ENCODE peak calls at places on chromosomes 3 and 15, in six cellular contexts. One of them, this sample, is unnamed.

GRCh38 chr3:183587337-183587736 is 31.8 kb upstream of the KLHL6 start:
- DNase-seq in SK-N-SH: no peak
- DNase-seq in HL-60: peak
- DNase-seq in K562: no peak
- DNase-seq in HepG2: no peak
- DNase-seq in H1: no peak
- DNase-seq in this sample: no peak

GRCh38 chr3:63333815-63334214 is 55.7 kb downstream of the SYNPR start:
- DNase-seq in SK-N-SH: no peak
- DNase-seq in HepG2: no peak
- DNase-seq in K562: no peak
- DNase-seq in H1: no peak
- DNase-seq in HL-60: no peak
- DNase-seq in this sample: no peak

GRCh38 chr3:155941354-155941753 is 70.9 kb downstream of the GMPS start:
- DNase-seq in SK-N-SH: no peak
- DNase-seq in K562: no peak
- DNase-seq in HepG2: no peak
- DNase-seq in HL-60: no peak
- DNase-seq in H1: no peak
- DNase-seq in this sample: no peak

GRCh38 chr3:62277470-62277869 is 95.9 kb downstream of the FEZF2 start:
- DNase-seq in SK-N-SH: peak
- DNase-seq in HL-60: no peak
- DNase-seq in HepG2: no peak
- DNase-seq in H1: no peak
- DNase-seq in K562: no peak
- DNase-seq in this sample: no peak

GRCh38 chr3:9727743-9728142 is 3.8 kb upstream of the BRPF1 start:
- DNase-seq in HepG2: no peak
- DNase-seq in SK-N-SH: no peak
- DNase-seq in H1: no peak
- DNase-seq in HL-60: no peak
- DNase-seq in K562: peak
- DNase-seq in this sample: no peak

GRCh38 chr3:18134386-18135082 is 290.6 kb downstream of the SATB1 start:
- DNase-seq in HL-60: no peak
- DNase-seq in HepG2: no peak
- DNase-seq in H1: no peak
- DNase-seq in SK-N-SH: no peak
- DNase-seq in K562: no peak
- DNase-seq in this sample: no peak

GRCh38 chr3:188749010-188749617 is 422.7 kb upstream of the TPRG1 start:
- DNase-seq in K562: peak
- DNase-seq in H1: peak
- DNase-seq in HepG2: no peak
- DNase-seq in HL-60: peak
- DNase-seq in SK-N-SH: peak
- DNase-seq in this sample: no peak

GRCh38 chr3:192187485-192188051 is 539.8 kb downstream of the FGF12 start:
- DNase-seq in HepG2: no peak
- DNase-seq in HL-60: no peak
- DNase-seq in K562: no peak
- DNase-seq in H1: no peak
- DNase-seq in SK-N-SH: no peak
- DNase-seq in this sample: no peak

GRCh38 chr3:36669763-36670162 is 94.6 kb downstream of the DCLK3 start:
- DNase-seq in HepG2: no peak
- DNase-seq in HL-60: no peak
- DNase-seq in K562: no peak
- DNase-seq in H1: no peak
- DNase-seq in SK-N-SH: no peak
- DNase-seq in this sample: no peak

GRCh38 chr3:128076783-128077624 is 24.8 kb downstream of the SEC61A1 start:
- DNase-seq in SK-N-SH: no peak
- DNase-seq in HepG2: no peak
- DNase-seq in K562: peak
- DNase-seq in HL-60: peak
- DNase-seq in H1: no peak
- DNase-seq in this sample: no peak

DNA sequence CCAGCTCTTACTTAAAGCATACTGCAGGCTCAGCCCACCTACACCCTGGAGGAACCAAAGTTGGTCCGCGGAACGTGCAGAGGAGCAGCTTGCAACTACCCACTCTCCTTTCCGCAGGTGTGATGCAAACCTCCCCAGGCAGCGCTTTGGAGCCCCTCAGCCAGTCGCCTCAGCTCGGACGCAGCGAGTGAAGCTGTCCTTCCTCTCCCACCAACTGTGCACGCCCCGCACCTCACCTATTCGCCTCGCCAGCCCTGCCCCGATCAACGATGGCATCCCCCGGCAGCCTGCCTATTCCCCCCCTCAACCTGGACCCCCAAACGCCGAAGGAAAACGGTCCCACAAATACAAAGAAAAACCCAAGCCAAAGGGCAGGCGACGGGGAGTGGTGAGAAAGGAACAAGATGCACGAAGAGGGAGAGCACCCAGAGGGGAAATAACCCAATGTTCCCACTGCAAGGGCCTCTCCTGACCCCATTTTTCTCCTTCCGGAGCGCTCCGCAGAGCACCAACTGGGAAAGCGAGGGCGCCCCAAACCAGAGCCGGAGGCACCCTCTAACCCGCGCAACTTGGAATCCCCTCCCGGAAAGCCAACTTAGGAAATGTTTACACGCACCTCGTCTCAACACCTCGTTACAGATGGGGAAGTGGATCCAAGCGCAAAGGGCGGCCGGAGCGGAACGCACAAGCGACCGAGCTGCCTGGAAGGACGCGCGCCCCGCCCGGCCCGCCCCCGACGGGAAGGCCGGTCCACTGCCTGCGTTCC is 660 bp downstream of the GLB1 start:
- DNase-seq in H1: peak
- DNase-seq in SK-N-SH: peak
- DNase-seq in HepG2: peak
- DNase-seq in K562: peak
- DNase-seq in HL-60: peak
- DNase-seq in this sample: no peak
- TF ChIP-seq GABPA in H1: no peak
- TF ChIP-seq GABPA in SK-N-SH: peak
- TF ChIP-seq GABPA in HepG2: peak
- TF ChIP-seq GABPA in K562: peak
- TF ChIP-seq GABPA in HL-60: peak
- TF ChIP-seq GABPA in this sample: peak

GRCh38 chr15:51232581-51232980 is 105.8 kb downstream of the CYP19A1 start:
- DNase-seq in HL-60: no peak
- DNase-seq in SK-N-SH: no peak
- DNase-seq in K562: no peak
- DNase-seq in HepG2: no peak
- DNase-seq in H1: no peak
- DNase-seq in this sample: no peak

GRCh38 chr15:51227967-51228783 is 110.2 kb downstream of the CYP19A1 start:
- DNase-seq in K562: peak
- DNase-seq in H1: no peak
- DNase-seq in SK-N-SH: no peak
- DNase-seq in HepG2: peak
- DNase-seq in HL-60: peak
- DNase-seq in this sample: peak

GRCh38 chr15:51226813-51227212 is 111.6 kb downstream of the CYP19A1 start:
- DNase-seq in HL-60: no peak
- DNase-seq in H1: no peak
- DNase-seq in SK-N-SH: no peak
- DNase-seq in K562: no peak
- DNase-seq in HepG2: no peak
- DNase-seq in this sample: no peak

GRCh38 chr15:51234181-51234927 is 104.0 kb downstream of the CYP19A1 start:
- DNase-seq in SK-N-SH: no peak
- DNase-seq in K562: no peak
- DNase-seq in HepG2: no peak
- DNase-seq in HL-60: no peak
- DNase-seq in H1: no peak
- DNase-seq in this sample: no peak

DNA sequence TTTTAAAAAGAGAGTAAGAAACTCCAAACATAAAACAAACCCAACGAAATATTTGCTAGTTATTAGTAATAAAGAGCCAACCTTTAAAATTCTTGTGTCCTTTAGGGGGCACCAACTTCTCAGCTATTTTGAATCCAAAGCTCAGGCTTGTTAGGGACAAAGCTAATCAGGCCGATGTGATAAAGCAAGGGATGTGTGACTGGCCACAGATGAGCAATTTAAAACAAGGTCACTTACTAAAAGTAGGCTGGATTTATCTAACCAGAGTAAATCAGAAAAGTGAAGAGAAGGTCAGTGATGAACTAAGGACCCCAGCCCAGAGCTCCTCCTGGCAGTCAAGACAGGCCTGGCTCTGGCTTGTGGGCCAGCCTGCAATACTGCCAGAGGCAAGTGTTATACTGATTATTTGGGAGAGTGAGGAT is 108.5 kb downstream of the CYP19A1 start:
- DNase-seq in HepG2: peak
- DNase-seq in H1: no peak
- DNase-seq in SK-N-SH: peak
- DNase-seq in K562: no peak
- DNase-seq in HL-60: no peak
- DNase-seq in this sample: no peak
- TF ChIP-seq GABPA in HepG2: no peak
- TF ChIP-seq GABPA in H1: no peak
- TF ChIP-seq GABPA in SK-N-SH: no peak
- TF ChIP-seq GABPA in K562: no peak
- TF ChIP-seq GABPA in HL-60: no peak
- TF ChIP-seq GABPA in this sample: no peak

GRCh38 chr3:15876669-15877068 is 78.9 kb upstream of the ANKRD28 start:
- DNase-seq in K562: no peak
- DNase-seq in HepG2: no peak
- DNase-seq in H1: no peak
- DNase-seq in HL-60: no peak
- DNase-seq in SK-N-SH: no peak
- DNase-seq in this sample: no peak
- TF ChIP-seq GABPA in K562: no peak
- TF ChIP-seq GABPA in HepG2: no peak
- TF ChIP-seq GABPA in H1: no peak
- TF ChIP-seq GABPA in HL-60: no peak
- TF ChIP-seq GABPA in SK-N-SH: no peak
- TF ChIP-seq GABPA in this sample: no peak

GRCh38 chr3:49411550-49411967 is 217 bp downstream of the RHOA start:
- DNase-seq in SK-N-SH: peak
- DNase-seq in HepG2: peak
- DNase-seq in K562: peak
- DNase-seq in H1: no peak
- DNase-seq in HL-60: no peak
- DNase-seq in this sample: no peak
- TF ChIP-seq GABPA in SK-N-SH: no peak
- TF ChIP-seq GABPA in HepG2: no peak
- TF ChIP-seq GABPA in K562: peak
- TF ChIP-seq GABPA in H1: peak
- TF ChIP-seq GABPA in HL-60: no peak
- TF ChIP-seq GABPA in this sample: no peak

GRCh38 chr3:32138545-32139104 is 32.2 kb downstream of the GPD1L start:
- DNase-seq in HL-60: no peak
- DNase-seq in K562: no peak
- DNase-seq in SK-N-SH: peak
- DNase-seq in H1: no peak
- DNase-seq in HepG2: no peak
- DNase-seq in this sample: no peak
- TF ChIP-seq GABPA in HL-60: no peak
- TF ChIP-seq GABPA in K562: no peak
- TF ChIP-seq GABPA in SK-N-SH: no peak
- TF ChIP-seq GABPA in H1: no peak
- TF ChIP-seq GABPA in HepG2: no peak
- TF ChIP-seq GABPA in this sample: no peak

GRCh38 chr3:44628716-44629115 is 3.9 kb downstream of the ZNF197 start:
- DNase-seq in HepG2: no peak
- DNase-seq in SK-N-SH: no peak
- DNase-seq in K562: no peak
- DNase-seq in HL-60: no peak
- DNase-seq in H1: no peak
- DNase-seq in this sample: no peak
- TF ChIP-seq GABPA in HepG2: no peak
- TF ChIP-seq GABPA in SK-N-SH: no peak
- TF ChIP-seq GABPA in K562: no peak
- TF ChIP-seq GABPA in HL-60: no peak
- TF ChIP-seq GABPA in H1: no peak
- TF ChIP-seq GABPA in this sample: no peak

GRCh38 chr15:101003076-101003475 is 83.9 kb downstream of the LRRK1 start:
- DNase-seq in HepG2: no peak
- DNase-seq in H1: no peak
- DNase-seq in K562: no peak
- DNase-seq in HL-60: peak
- DNase-seq in SK-N-SH: no peak
- DNase-seq in this sample: no peak
- TF ChIP-seq GABPA in HepG2: no peak
- TF ChIP-seq GABPA in H1: no peak
- TF ChIP-seq GABPA in K562: no peak
- TF ChIP-seq GABPA in HL-60: no peak
- TF ChIP-seq GABPA in SK-N-SH: no peak
- TF ChIP-seq GABPA in this sample: no peak

GRCh38 chr3:72347819-72348319 is 500.4 kb downstream of the SHQ1 start:
- DNase-seq in SK-N-SH: no peak
- DNase-seq in K562: no peak
- DNase-seq in HL-60: peak
- DNase-seq in H1: peak
- DNase-seq in HepG2: no peak
- DNase-seq in this sample: peak
- TF ChIP-seq GABPA in SK-N-SH: no peak
- TF ChIP-seq GABPA in K562: no peak
- TF ChIP-seq GABPA in HL-60: no peak
- TF ChIP-seq GABPA in H1: no peak
- TF ChIP-seq GABPA in HepG2: no peak
- TF ChIP-seq GABPA in this sample: no peak

GRCh38 chr3:52442409-52443267 is 2.3 kb downstream of the SEMA3G start:
- DNase-seq in HepG2: no peak
- DNase-seq in HL-60: no peak
- DNase-seq in H1: no peak
- DNase-seq in SK-N-SH: peak
- DNase-seq in K562: no peak
- DNase-seq in this sample: no peak
- TF ChIP-seq GABPA in HepG2: no peak
- TF ChIP-seq GABPA in HL-60: no peak
- TF ChIP-seq GABPA in H1: no peak
- TF ChIP-seq GABPA in SK-N-SH: no peak
- TF ChIP-seq GABPA in K562: no peak
- TF ChIP-seq GABPA in this sample: no peak

This sample was measured in GM12878.